ENCODE peak calls at places on chromosomes 6 and 20, in ten cellular contexts. P is upper lobe of left lung, Q is A549, V is adrenal gland, G is gastrocnemius medialis, O is esophagus muscularis mucosa, F is tibial nerve, E is transverse colon, L is NB4, K is right lobe of liver. R is an unnamed sample.

GRCh38 chr6:65170273-65170672 is 536.8 kb downstream of the EYS start:
- DNase-seq in Q (no peak), L (no peak), K (no peak), G (no peak), F (no peak), P (no peak), E (no peak), V (no peak), O (no peak), R (no peak)

GRCh38 chr6:167717867-167718266 is 108.8 kb upstream of the AFDN start:
- DNase-seq in V (no peak), G (no peak), E (no peak), Q (no peak), F (no peak), O (no peak), P (no peak), L (no peak), K (no peak), R (no peak)

GRCh38 chr20:58420798-58421496 is 31.9 kb downstream of the VAPB start:
- DNase-seq in K (no peak), E (no peak), V (no peak), L (no peak), Q (peak), F (no peak), P (no peak), G (no peak), O (no peak), R (no peak)

GRCh38 chr6:161057103-161058091 is 65.8 kb downstream of the MAP3K4 start:
- DNase-seq in V (no peak), Q (no peak), P (no peak), O (no peak), F (no peak), K (no peak), E (no peak), L (no peak), G (no peak), R (no peak)

GRCh38 chr6:163335671-163336545 is 78.6 kb upstream of the QKI start:
- DNase-seq in P (peak), E (no peak), O (no peak), Q (no peak), F (no peak), L (no peak), K (peak), G (peak), V (peak), R (no peak)

GRCh38 chr6:16511048-16511660 is 250.1 kb downstream of the ATXN1 start:
- DNase-seq in F (no peak), E (no peak), O (no peak), K (no peak), P (no peak), G (no peak), V (peak), L (peak), Q (peak), R (no peak)

GRCh38 chr6:113364781-113365545 is 492.2 kb upstream of the MARCKS start:
- DNase-seq in F (no peak), K (no peak), Q (no peak), O (no peak), P (no peak), V (no peak), E (no peak), G (no peak), L (no peak), R (no peak)

GRCh38 chr6:140988780-140989179 is 1143.9 kb upstream of the GJE1 start:
- DNase-seq in L (no peak), V (no peak), G (no peak), P (no peak), O (no peak), K (no peak), E (no peak), Q (no peak), F (no peak), R (no peak)

GRCh38 chr6:15496345-15497131 is 166.3 kb downstream of the DTNBP1 start:
- DNase-seq in V (no peak), Q (no peak), P (no peak), K (no peak), G (no peak), L (no peak), O (no peak), E (peak), F (no peak), R (no peak)

GRCh38 chr6:158799051-158799792 is 19.9 kb downstream of the EZR start:
- DNase-seq in V (peak), L (no peak), G (no peak), K (peak), F (no peak), E (peak), P (peak), Q (no peak), O (no peak), R (no peak)

GRCh38 chr6:21594427-21595264 is 1.1 kb downstream of the SOX4 start:
- DNase-seq in P (peak), V (peak), O (no peak), F (peak), K (peak), L (peak), E (peak), Q (peak), G (peak), R (peak)

GRCh38 chr6:12482386-12482785 is 192.2 kb downstream of the EDN1 start:
- DNase-seq in K (no peak), V (no peak), G (no peak), L (no peak), O (no peak), E (no peak), P (no peak), Q (no peak), F (no peak), R (no peak)

GRCh38 chr6:151452750-151453427 is 963 bp upstream of the RMND1 start:
- DNase-seq in Q (no peak), P (peak), F (no peak), G (no peak), E (peak), L (peak), O (no peak), V (peak), K (peak), R (peak)

GRCh38 chr20:48739395-48740268 is 88.2 kb downstream of the PREX1 start:
- DNase-seq in E (no peak), Q (no peak), P (no peak), G (no peak), K (no peak), V (no peak), F (no peak), L (no peak), O (no peak), R (no peak)

GRCh38 chr20:19784511-19785172 is 26.6 kb downstream of the RIN2 start:
- DNase-seq in G (peak), Q (peak), F (no peak), E (peak), K (no peak), P (peak), O (no peak), V (peak), L (peak), R (no peak)

GRCh38 chr20:19785886-19786285 is 27.8 kb downstream of the RIN2 start:
- DNase-seq in L (no peak), F (no peak), O (no peak), V (no peak), Q (no peak), K (no peak), G (no peak), P (no peak), E (no peak), R (no peak)

GRCh38 chr20:19785173-19785799 is 27.2 kb downstream of the RIN2 start:
- DNase-seq in Q (no peak), O (no peak), V (no peak), E (no peak), L (no peak), G (no peak), P (no peak), K (no peak), F (no peak), R (no peak)

GRCh38 chr20:19782669-19783068 is 24.6 kb downstream of the RIN2 start:
- DNase-seq in O (no peak), G (no peak), K (no peak), Q (no peak), F (no peak), E (no peak), P (no peak), V (no peak), L (no peak), R (no peak)

DNA sequence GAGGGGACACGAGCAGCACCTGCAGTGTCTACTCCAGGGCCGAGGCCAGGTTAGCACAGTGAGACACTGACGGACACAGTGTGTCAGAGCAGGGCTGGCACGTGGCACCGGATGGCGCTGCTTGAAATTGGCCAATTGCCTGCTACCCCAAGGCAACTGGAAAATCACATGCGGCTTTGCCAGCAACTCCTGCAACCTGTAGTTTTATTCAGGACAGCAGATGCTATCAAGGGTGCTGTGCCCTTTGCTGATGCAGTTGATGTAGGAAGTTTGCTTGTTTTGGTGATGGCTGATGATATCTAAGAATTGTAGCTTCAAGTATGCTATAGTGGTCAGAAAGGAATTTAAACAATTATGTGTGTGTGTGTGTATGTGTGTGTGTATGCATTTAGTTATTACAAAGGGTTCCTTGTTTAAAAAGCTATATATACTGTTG is 25.9 kb downstream of the RIN2 start:
- DNase-seq in E (no peak), L (no peak), P (no peak), K (no peak), V (peak), G (no peak), O (no peak), F (no peak), Q (no peak), R (no peak)
- H3K4me3 ChIP-seq in E (no peak), L (no peak), P (no peak), K (no peak), V (no peak), G (no peak), O (no peak), F (no peak), Q (no peak), R (no peak)

GRCh38 chr20:62898093-62898964 is 28.0 kb downstream of the DIDO1 start:
- DNase-seq in P (no peak), F (no peak), O (no peak), E (no peak), V (no peak), K (peak), G (no peak), Q (no peak), L (no peak), R (no peak)
- TF ChIP-seq POLR2A in P (no peak), F (no peak), O (no peak), E (no peak), V (no peak), K (no peak), G (no peak), Q (no peak), L (no peak), R (no peak)

DNA sequence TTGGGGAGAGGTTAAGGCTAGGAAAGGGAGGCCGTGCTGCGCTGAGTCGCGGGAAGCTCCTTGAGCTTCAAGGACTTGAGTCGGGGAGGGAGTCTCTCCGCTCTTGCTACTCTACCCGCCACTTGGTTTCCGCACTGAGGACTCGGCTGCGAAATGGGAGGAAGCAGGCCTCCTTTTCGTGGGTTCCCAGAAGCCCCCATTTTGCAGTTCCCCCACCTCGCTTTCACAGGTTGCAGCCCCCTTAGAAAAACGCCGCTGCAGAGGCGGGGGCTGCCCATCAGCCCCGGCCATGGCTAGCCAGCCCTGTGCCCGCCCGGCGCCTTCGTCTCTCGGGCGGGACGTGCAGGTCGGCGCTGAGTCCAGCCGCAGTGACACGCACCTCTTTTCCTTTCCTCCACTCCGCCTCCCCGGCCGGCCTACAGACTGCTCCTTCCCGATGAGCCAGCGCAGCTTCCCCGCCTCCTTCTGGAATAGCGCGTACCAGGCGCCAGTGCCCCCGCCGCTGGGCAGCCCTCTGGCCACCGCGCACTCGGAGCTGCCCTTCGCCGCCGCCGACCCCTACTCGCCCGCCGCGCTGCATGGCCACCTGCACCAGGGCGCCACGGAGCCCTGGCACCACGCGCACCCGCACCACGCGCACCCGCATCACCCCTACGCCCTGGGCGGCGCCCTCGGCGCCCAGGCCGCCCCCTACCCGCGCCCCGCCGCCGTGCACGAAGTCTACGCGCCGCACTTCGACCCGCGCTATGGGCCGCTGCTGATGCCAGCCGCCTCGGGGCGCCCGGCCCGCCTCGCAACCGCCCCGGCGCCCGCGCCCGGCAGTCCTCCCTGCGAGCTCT is 5.0 kb downstream of the VGLL2 start:
- DNase-seq in L (no peak), G (peak), E (no peak), Q (no peak), O (no peak), K (no peak), P (no peak), V (no peak), F (no peak), R (no peak)
- H3K4me3 ChIP-seq in L (no peak), G (peak), E (peak), Q (peak), O (peak), K (peak), P (peak), V (peak), F (no peak), R (peak)

DNA sequence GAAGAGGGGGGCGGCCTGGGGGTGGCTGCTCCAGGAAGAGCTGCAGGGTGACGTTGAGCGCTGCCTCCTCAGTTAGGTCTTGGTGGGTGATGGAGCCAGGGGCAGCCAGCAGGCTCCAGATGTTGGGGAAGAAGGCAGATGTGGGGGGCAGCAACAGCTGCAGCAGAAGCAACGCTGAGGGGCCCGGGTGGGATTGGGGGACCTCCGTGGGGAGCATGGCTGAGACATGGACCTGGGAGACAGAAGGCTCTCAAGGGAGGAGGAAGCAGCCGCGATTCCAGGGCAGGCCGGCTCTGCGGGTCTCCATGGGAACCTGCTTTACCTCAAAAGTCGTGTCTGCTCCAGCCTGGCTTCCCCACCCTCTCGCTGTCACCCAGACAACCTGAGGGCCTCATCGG is 566 bp downstream of the VWA7 start:
- DNase-seq in L (no peak), G (no peak), F (no peak), K (no peak), E (no peak), O (no peak), V (no peak), Q (no peak), P (no peak), R (no peak)
- TF ChIP-seq POLR2A in L (no peak), G (no peak), F (no peak), K (no peak), E (no peak), O (no peak), V (no peak), Q (no peak), P (no peak), R (no peak)

GRCh38 chr6:150270330-150271052 is 98.3 kb upstream of the IYD start:
- DNase-seq in P (no peak), E (no peak), K (no peak), V (no peak), G (no peak), F (no peak), Q (no peak), O (no peak), L (no peak), R (no peak)
- H3K4me3 ChIP-seq in P (no peak), E (no peak), K (no peak), V (no peak), G (no peak), F (no peak), Q (no peak), O (no peak), L (no peak), R (no peak)

DNA sequence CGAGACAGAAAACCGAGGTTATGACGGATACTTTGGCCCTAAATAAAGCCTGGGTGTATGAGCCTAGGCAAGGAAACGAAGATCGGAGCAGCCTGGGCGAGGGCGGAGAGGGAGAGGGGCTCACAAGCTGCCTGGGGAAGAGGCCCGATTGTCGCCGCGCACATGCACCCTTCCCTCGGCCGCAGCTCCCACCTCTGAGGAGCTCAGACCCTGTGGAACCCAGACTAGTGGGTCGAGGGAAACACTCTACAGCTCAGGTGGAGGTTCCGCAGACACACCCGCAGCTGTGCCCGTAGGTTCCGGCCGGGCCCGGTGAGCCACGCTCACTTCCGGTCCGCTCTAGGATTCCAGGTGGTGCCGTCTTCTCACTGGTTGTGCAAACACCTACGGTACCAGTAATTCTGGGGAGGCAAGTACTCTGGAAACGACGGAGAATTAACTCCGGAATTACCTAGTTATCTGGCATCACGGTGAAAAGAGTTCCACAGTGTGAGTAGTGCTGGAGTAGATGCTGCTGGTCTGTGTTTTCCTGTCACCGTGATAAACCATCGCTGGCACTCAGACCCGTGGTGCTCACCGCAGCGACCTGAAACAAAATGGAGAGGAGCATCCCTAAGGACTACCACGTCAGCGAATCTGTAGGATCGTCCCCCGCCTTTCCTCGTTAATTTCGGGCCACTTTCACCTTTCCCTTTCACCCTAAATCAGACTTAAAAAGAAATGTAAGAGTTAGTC is 61.5 kb downstream of the GPX5 start:
- DNase-seq in P (peak), Q (peak), F (no peak), G (no peak), O (no peak), E (peak), L (no peak), V (peak), K (peak), R (peak)
- TF ChIP-seq POLR2A in P (peak), Q (peak), F (no peak), G (no peak), O (no peak), E (no peak), L (no peak), V (no peak), K (peak), R (no peak)

GRCh38 chr6:55528624-55529023 is 50.4 kb downstream of the HMGCLL1 start:
- DNase-seq in Q (peak), P (no peak), V (no peak), G (no peak), L (peak), E (no peak), F (no peak), O (no peak), K (no peak), R (no peak)

GRCh38 chr6:55536579-55536978 is 42.4 kb downstream of the HMGCLL1 start:
- DNase-seq in V (no peak), K (no peak), L (no peak), E (no peak), O (no peak), Q (no peak), F (no peak), P (no peak), G (no peak), R (no peak)

DNA sequence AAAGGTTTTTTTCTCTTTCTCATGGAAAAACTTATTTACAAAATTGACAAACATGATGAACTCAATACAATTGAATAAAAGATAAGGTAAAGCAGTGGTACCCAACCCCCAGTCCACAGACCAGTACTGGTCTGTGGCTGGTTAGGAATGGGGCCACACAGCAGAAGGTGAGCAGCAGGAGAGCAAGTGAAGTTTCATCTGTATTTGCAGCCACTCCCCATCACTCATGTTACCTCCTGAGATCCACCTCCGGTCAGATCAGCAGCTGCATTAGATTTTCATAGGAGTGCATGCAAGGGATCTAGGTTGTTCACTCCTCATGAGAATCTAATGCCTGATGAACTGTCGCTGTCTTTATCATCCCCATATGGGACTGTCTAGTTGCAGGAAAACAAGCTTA is 47.5 kb downstream of the HMGCLL1 start:
- DNase-seq in K (no peak), F (no peak), Q (no peak), E (no peak), P (no peak), V (no peak), L (no peak), O (no peak), G (no peak), R (no peak)
- H3K4me3 ChIP-seq in K (no peak), F (no peak), Q (no peak), E (no peak), P (no peak), V (no peak), L (no peak), O (no peak), G (no peak), R (no peak)

DNA sequence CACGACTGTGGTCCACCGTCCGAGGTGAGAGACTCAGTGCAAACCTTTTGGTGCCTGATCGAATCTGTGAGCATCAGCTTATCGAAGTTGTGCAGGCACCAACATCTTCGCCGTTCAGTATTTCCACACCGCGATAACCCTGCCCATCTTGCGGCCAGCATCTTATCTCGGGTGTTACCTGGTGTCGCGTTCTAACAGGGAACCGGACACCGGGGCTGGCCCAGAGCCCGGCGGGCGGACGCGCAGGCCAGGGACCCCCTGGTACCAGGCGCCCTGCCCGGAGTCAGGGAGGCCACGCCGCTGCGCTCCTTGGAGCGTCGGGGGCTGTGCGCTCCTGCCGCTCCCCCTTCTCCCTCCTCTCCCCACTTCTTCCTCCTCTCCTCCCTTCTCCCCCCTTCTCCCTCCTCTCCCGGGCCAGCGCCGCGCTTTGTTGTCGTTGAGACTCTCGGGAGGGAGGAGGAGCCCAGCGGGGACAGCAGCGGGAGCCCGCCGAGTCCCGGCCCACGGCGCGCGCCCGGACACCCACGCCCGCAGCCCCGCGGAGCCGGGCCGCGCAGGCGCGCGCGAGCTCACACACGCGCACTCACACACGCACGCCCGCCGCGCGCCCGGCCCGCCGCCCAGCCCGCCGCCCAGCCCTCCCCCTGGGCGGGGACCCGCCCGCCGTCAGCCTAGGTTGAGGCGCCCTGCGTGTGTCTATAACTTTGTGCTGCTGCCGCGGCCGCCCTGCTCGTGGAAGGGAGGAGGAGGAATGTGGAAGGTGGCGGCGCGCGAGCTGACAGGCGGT is 1.4 kb upstream of the FOXO3 start:
- DNase-seq in L (peak), Q (peak), P (peak), F (peak), O (peak), E (peak), G (peak), V (peak), K (peak), R (peak)
- TF ChIP-seq POLR2A in L (peak), Q (peak), P (peak), F (peak), O (peak), E (peak), G (peak), V (peak), K (peak), R (no peak)

R was measured in lower leg skin.